ENCODE peak calls at places on chromosomes 3 and 15, in six cellular contexts. K is HepG2, I is SK-N-SH, B is GM12878, N is K562, M is HCT116. P is an unnamed sample.
A peak's percentile ranks its signal among the peaks of the same experiment; 100 is the strongest.

GRCh38 chr15:92801412-92801773 is 98.7 kb upstream of the CHD2 start:
- DNase-seq in M (peak; percentile 89), K (no peak), N (no peak), B (no peak), I (no peak), P (no peak)

GRCh38 chr3:168939651-168940238 is 723.8 kb downstream of the MECOM start:
- DNase-seq in B (no peak), K (no peak), N (no peak), I (no peak), M (no peak), P (no peak)

GRCh38 chr3:151415289-151415688 is 30.7 kb upstream of the P2RY12 start:
- DNase-seq in K (no peak), I (no peak), M (no peak), N (no peak), B (no peak), P (no peak)

GRCh38 chr3:52294320-52295150 is 6.9 kb downstream of the GLYCTK start:
- DNase-seq in I (no peak), M (no peak), B (no peak), N (no peak), K (no peak), P (no peak)

GRCh38 chr3:27556854-27557253 is 72.7 kb upstream of the SLC4A7 start:
- DNase-seq in B (no peak), N (no peak), I (no peak), M (no peak), K (no peak), P (no peak)

GRCh38 chr3:108420926-108421325 is 89.5 kb downstream of the MYH15 start:
- DNase-seq in B (no peak), M (no peak), N (no peak), I (no peak), K (no peak), P (no peak)

GRCh38 chr3:108044699-108045098 is 46.1 kb downstream of the CD47 start:
- DNase-seq in B (no peak), I (no peak), K (no peak), N (no peak), M (no peak), P (no peak)

GRCh38 chr3:153785901-153786300 is 335.3 kb upstream of the ARHGEF26 start:
- DNase-seq in M (no peak), K (no peak), N (no peak), I (no peak), B (no peak), P (no peak)

GRCh38 chr3:165770781-165771180 is 66.4 kb downstream of the BCHE start:
- DNase-seq in N (no peak), M (no peak), K (no peak), I (no peak), B (no peak), P (no peak)

DNA sequence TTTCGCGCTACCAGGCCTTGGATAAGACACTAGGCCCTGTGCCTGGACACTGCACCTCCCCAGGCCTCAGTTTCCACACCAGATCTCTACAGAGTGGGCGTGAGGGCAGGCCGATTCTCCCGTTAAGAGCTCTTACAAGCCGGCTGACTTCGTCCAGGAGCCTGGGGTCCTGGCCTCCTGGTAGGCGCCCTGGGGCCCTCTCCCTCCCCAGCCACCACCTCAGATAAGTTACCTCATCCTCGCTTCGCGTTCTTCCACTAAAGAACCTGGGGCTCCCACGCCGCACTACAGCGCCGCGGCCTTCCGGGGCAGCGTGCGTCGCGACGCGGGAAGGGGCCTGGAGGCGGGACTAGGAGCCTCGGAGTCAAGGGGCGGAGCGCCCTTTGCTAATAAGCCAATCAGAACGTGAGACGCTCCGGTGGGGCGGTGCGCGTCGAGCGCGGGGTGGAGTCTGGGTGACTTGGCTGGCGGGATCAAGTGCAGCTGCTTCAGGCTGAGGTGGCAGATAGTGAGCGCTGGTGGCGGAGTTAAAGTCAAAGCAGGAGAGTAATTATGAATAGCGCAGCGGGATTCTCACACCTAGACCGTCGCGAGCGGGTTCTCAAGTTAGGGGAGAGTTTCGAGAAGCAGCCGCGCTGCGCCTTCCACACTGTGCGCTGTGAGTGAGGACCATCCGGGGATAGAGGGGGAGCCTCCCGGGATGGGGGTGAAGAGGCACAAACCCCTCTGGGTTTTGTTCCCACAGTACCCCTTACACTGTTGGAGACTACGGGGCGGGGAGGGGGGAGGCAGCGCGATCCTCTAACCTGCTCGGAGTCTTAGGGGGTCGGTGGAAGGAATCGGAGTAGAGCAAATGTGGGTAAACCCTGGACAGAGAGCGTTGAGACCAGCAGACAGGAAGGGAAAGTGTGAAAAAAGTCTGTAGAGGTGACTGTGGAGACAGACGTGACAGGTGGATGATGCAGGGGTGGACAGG is at the start of the genes EAF2 and IQCB1:
- DNase-seq in M (peak; percentile 93), N (peak; percentile 99), K (peak; percentile 90), I (peak; percentile 97), B (peak; percentile 93), P (peak; percentile 87)
- TF ChIP-seq REST in M (no peak), N (no peak), K (peak; percentile 64), I (no peak), B (no peak), P (no peak)

GRCh38 chr15:49824700-49825099 is 203.9 kb downstream of the DTWD1 start:
- DNase-seq in I (no peak), K (no peak), M (no peak), B (no peak), N (no peak), P (no peak)
- H3K27ac ChIP-seq in I (no peak overlapping the region), K (no peak overlapping the region), M (no peak overlapping the region), B (no peak overlapping the region), N (no peak overlapping the region), P (no peak overlapping the region)

GRCh38 chr3:131848111-131848510 is 186.7 kb downstream of the CPNE4 start:
- DNase-seq in M (no peak), K (no peak), N (no peak), I (no peak), B (no peak), P (no peak)
- TF ChIP-seq SIN3A in M (no peak), K (no peak), N (no peak), I (no peak), B (no peak), P (no peak)

DNA sequence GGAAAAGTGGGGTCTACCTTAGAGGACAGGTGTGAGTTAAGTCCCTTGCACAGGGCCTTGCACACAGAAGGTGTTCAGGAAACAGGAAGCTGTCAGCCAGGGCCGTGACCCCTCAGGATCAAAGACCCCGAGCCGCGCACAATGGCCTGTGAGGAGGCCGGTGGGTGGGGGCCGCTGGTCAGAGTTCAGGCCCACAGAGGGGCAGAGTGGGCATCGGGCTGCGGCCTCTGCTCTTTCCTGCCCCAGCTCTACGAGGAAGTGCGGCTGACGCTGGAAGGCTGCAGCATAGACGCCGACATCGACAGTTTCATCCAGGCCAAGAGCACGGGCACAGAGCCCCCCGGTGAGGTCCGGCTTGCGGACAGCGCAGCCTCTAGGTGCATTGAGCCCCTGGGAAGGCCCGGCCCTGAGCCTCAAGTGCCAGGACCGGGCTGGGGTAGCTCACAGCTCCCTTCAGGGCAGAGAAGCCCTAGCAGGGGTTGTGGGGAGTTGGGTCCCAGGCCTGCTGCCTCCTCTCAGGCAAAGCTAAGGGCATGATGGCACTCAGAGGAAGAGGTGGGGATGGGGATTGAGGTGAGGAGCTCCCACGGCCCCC is 37.2 kb downstream of the PSTPIP1 start:
- DNase-seq in M (no peak), B (no peak), K (peak; percentile 66), I (peak; percentile 23), N (no peak), P (no peak)
- TF ChIP-seq REST in M (no peak), B (no peak), K (peak; percentile 5), I (no peak), N (no peak), P (no peak)

DNA sequence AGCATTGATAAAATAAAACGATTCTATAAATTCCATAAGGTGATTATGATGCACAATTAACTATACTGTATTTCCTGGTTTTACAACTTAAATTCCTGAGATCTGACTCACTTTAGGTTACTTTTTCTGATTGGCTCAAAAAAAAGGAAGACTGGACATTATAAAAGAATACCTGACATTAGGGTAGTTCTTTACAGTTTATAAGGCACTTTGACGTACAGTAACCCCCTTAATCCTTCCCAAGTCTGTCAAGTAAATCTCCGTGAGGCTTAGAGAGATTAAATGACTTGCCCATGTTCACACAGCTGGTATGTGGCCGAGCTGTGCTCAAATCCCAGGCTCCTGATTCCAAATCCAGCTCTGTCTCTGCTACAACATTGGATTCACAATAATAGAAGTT is 1.0 kb upstream of the SLTM start:
- DNase-seq in B (no peak), N (no peak), K (no peak), I (no peak), M (peak; percentile 4), P (no peak)
- H3K27ac ChIP-seq in B (peak overlapping the region; percentile 96), N (peak overlapping the region; percentile 89), K (peak overlapping the region; percentile 99), I (peak overlapping the region; percentile 97), M (peak overlapping the region; percentile 100), P (peak overlapping the region; percentile 98)

GRCh38 chr3:14507345-14507741 is 32.8 kb downstream of the GRIP2 start:
- DNase-seq in M (no peak), K (no peak), I (no peak), B (no peak), N (no peak), P (no peak)
- TF ChIP-seq SIN3A in M (no peak), K (no peak), I (no peak), B (no peak), N (no peak), P (no peak)